ENCODE peak calls at places on chromosomes 11 and 22, in six cellular contexts. U is pancreas, M is nephron progenitor cell, H is foreskin fibroblast, Q is fibroblast of the aortic adventitia, G is cardiac muscle cell. J is an unnamed sample.

GRCh38 chr11:2558402-2558801 is 113.6 kb downstream of the KCNQ1 start:
- DNase-seq in H (no peak), Q (no peak), G (no peak), U (peak; percentile 20), M (no peak), J (no peak)

GRCh38 chr22:35656284-35656752 is 8.1 kb downstream of the APOL6 start:
- DNase-seq in H (no peak), U (no peak), Q (peak; percentile 49), G (no peak), M (no peak), J (no peak)

GRCh38 chr11:117876341-117877119 is at the start of gene FXYD6:
- DNase-seq in Q (no peak), M (peak; percentile 78), U (no peak), G (peak; percentile 92), H (peak; percentile 42), J (no peak)

GRCh38 chr22:28629420-28630184 is 50.0 kb downstream of the TTC28 start:
- DNase-seq in Q (peak; percentile 30), U (no peak), M (no peak), H (peak; percentile 20), G (no peak), J (no peak)

GRCh38 chr11:11810764-11811726 is 30.7 kb upstream of the USP47 start:
- DNase-seq in M (peak; percentile 25), Q (no peak), H (no peak), G (no peak), U (no peak), J (no peak)

GRCh38 chr11:78208257-78209165 is 19.8 kb downstream of the USP35 start:
- DNase-seq in G (no peak), H (peak; percentile 60), Q (no peak), U (no peak), M (no peak), J (no peak)

GRCh38 chr22:27518583-27519437 is 282.7 kb downstream of the MN1 start:
- DNase-seq in H (no peak), Q (peak; percentile 49), M (no peak), U (no peak), G (peak; percentile 33), J (no peak)

GRCh38 chr22:42296381-42296853 is 26.0 kb upstream of the TCF20 start:
- DNase-seq in G (no peak), Q (no peak), M (no peak), H (no peak), U (no peak), J (no peak)

GRCh38 chr11:69654660-69655478 is 13.9 kb downstream of the CCND1 start:
- DNase-seq in U (no peak), Q (no peak), H (peak; percentile 72), M (no peak), G (no peak), J (no peak)

GRCh38 chr11:68271023-68271780 is 571 bp downstream of the C11orf24 start:
- DNase-seq in Q (peak; percentile 84), H (peak; percentile 88), G (peak; percentile 80), M (peak; percentile 62), U (peak; percentile 53), J (peak; percentile 51)

GRCh38 chr22:41387341-41387740 is 5.6 kb downstream of the TEF start:
- DNase-seq in H (no peak), M (no peak), Q (no peak), U (no peak), G (no peak), J (no peak)

GRCh38 chr11:1824221-1825038 is 10.4 kb upstream of the SYT8 start:
- DNase-seq in G (no peak), U (no peak), Q (no peak), M (no peak), H (no peak), J (no peak)

GRCh38 chr22:10741210-10741609 is 4786.8 kb upstream of the OR11H1 start:
- DNase-seq in G (no peak), Q (no peak), M (no peak), H (no peak), U (no peak), J (no peak)

GRCh38 chr11:61701298-61701993 is 21.3 kb downstream of the DAGLA start:
- DNase-seq in Q (no peak), M (peak; percentile 51), U (no peak), G (peak; percentile 57), H (peak; percentile 43), J (no peak)

GRCh38 chr22:41302016-41302767 is 867 bp downstream of the ZC3H7B start:
- DNase-seq in H (peak; percentile 29), U (no peak), Q (peak; percentile 17), G (peak; percentile 67), M (peak; percentile 75), J (no peak)

GRCh38 chr11:12786891-12787290 is 112.7 kb downstream of the TEAD1 start:
- DNase-seq in M (no peak), H (no peak), Q (no peak), G (no peak), U (no peak), J (no peak)

GRCh38 chr11:116199182-116199581 is 573.6 kb downstream of the BUD13 start:
- DNase-seq in U (no peak), H (no peak), M (no peak), Q (no peak), G (peak; percentile 37), J (no peak)
- TF ChIP-seq CTCF in U (no peak), H (no peak), M (no peak), Q (no peak), G (no peak), J (no peak)

GRCh38 chr11:84993386-84993785 is 633.8 kb downstream of the DLG2 start:
- DNase-seq in G (no peak), M (no peak), Q (peak; percentile 4), H (no peak), U (no peak), J (no peak)
- TF ChIP-seq CTCF in G (no peak), M (peak; percentile 35), Q (peak; percentile 26), H (peak; percentile 42), U (no peak), J (peak; percentile 39)

DNA sequence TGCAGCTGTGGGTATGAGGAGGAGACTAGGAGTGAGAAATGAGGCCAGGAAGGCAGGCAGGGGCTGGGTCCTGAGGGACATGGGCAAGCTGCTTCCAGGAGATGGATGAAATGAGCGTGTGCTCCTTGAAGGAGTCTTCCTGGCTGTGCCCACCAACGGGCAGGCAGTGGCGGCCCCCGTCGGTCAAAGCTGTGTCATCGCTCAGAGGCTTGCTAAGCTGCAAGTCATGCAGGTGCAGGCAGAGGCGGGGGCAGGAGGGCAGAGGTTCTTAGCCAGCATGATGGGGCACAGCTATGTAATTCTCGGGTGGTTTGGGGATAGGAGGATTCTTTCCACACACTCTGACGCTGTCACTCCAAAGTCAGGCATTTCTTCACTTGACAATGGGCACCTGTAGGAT is 12.5 kb upstream of the PEX26 start:
- DNase-seq in G (no peak), U (no peak), H (no peak), Q (no peak), M (no peak), J (no peak)
- TF ChIP-seq CTCF in G (no peak), U (no peak), H (no peak), Q (no peak), M (no peak), J (no peak)

GRCh38 chr11:102935514-102935913 is 20.0 kb downstream of the MMP13 start:
- DNase-seq in Q (no peak), U (no peak), G (no peak), H (no peak), M (no peak), J (no peak)
- TF ChIP-seq CTCF in Q (peak; percentile 5), U (no peak), G (no peak), H (no peak), M (no peak), J (peak; percentile 22)

GRCh38 chr22:44338906-44339305 is 26.2 kb upstream of the SHISAL1 start:
- DNase-seq in G (no peak), U (no peak), Q (no peak), H (no peak), M (no peak), J (no peak)

GRCh38 chr22:44336962-44337657 is 24.4 kb upstream of the SHISAL1 start:
- DNase-seq in G (no peak), Q (no peak), U (no peak), M (no peak), H (no peak), J (no peak)

GRCh38 chr22:44335903-44336803 is 23.4 kb upstream of the SHISAL1 start:
- DNase-seq in U (no peak), H (no peak), G (no peak), M (no peak), Q (no peak), J (no peak)

GRCh38 chr22:44338183-44338812 is 25.5 kb upstream of the SHISAL1 start:
- DNase-seq in M (no peak), U (no peak), H (peak; percentile 16), Q (no peak), G (no peak), J (no peak)

GRCh38 chr22:44337658-44338004 is 24.9 kb upstream of the SHISAL1 start:
- DNase-seq in G (peak; percentile 47), Q (peak; percentile 69), M (no peak), U (no peak), H (peak; percentile 85), J (no peak)
- TF ChIP-seq CTCF in G (no peak), Q (no peak), M (no peak), U (no peak), H (no peak), J (no peak)

DNA sequence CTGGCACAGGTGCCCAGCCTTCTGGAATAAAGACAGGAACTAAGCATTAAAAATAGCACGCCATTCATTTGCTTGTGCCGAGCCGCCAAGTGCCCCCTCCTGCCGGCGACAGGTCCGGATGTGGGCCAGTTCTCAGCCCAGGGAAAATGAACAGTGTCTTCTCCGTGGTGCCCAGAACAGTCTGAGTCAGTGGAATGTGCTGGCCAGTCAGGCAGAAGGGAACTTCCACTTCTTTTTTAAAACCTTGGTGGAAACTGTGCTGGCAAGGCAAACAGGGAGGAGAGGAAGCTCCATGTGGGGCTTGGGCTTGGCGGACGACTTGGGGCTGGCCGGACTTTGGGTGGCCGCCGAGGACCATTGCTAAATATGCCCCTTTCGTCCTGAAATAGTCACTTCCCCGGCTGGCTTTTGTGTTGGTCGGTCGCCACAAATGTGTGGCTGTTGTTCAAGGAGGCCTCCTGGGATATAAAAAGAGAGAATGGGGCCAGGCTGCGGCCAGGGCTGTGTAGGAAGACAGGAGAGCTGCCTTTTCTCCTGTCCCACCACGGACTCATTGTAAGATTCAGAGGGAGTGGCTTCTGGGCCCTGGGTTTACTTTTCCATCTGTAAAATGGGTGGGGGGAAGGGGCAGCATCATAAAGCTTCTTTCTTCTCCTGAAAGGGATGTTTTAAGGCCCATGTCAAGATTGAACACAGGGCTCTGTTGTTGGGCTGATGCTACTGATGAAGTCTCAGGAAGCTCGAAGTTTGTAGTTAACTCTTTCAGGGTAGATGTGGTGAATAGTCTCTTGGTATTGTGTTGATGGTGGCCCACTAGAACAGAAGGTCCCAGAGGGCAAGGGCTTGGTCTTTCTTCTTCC is 101.0 kb downstream of the PTPRJ start:
- DNase-seq in U (no peak), H (peak; percentile 71), M (no peak), Q (peak; percentile 86), G (no peak), J (no peak)
- TF ChIP-seq CTCF in U (no peak), H (no peak), M (no peak), Q (no peak), G (no peak), J (no peak)

GRCh38 chr11:126307706-126308105 is 3.8 kb downstream of the DCPS start:
- DNase-seq in H (peak; percentile 73), G (peak; percentile 66), Q (peak; percentile 68), M (peak; percentile 50), U (no peak), J (no peak)
- TF ChIP-seq CTCF in H (peak; percentile 58), G (peak; percentile 64), Q (peak; percentile 53), M (peak; percentile 44), U (no peak), J (peak; percentile 51)

GRCh38 chr11:116505466-116506247 is 267.1 kb downstream of the BUD13 start:
- DNase-seq in U (no peak), M (no peak), G (no peak), H (no peak), Q (no peak), J (no peak)
- TF ChIP-seq CTCF in U (no peak), M (no peak), G (no peak), H (no peak), Q (no peak), J (no peak)

J was measured in HFF-Myc.